ENCODE peak calls at places on chromosomes 13 and 19, in six cellular contexts. U is GM23338, L is Peyer's patch, H is fibroblast of lung, Z is NB4, D is fibroblast of mammary gland. O is an unnamed sample.

GRCh38 chr13:40350283-40350992 is 316.0 kb downstream of the FOXO1 start:
- DNase-seq in U (no peak), L (no peak), H (peak; percentile 20), Z (no peak), D (peak; percentile 54), O (peak; percentile 65)

GRCh38 chr13:34719060-34719875 is 222.8 kb upstream of the NBEA start:
- DNase-seq in U (no peak), L (no peak), H (peak; percentile 7), Z (no peak), D (no peak), O (no peak)

GRCh38 chr19:15418112-15418587 is 638 bp downstream of the AKAP8L start:
- DNase-seq in U (no peak), L (no peak), H (peak; percentile 36), Z (no peak), D (peak; percentile 17), O (peak; percentile 46)

GRCh38 chr19:35247526-35248309 is 1.1 kb upstream of the LSR start:
- DNase-seq in U (peak; percentile 99), L (peak; percentile 72), H (no peak), Z (no peak), D (no peak), O (peak; percentile 6)

GRCh38 chr19:2015611-2015950 is at the start of gene BTBD2:
- DNase-seq in U (peak; percentile 70), L (peak; percentile 45), H (peak; percentile 84), Z (peak; percentile 58), D (peak; percentile 90), O (peak; percentile 84)

GRCh38 chr13:83048419-83048818 is 833.9 kb downstream of the SLITRK1 start:
- DNase-seq in U (no peak), L (no peak), H (peak; percentile 17), Z (no peak), D (peak; percentile 25), O (no peak)

GRCh38 chr13:98990701-98991100 is 12.8 kb upstream of the DOCK9 start:
- DNase-seq in U (peak; percentile 65), L (no peak), H (peak; percentile 78), Z (no peak), D (no peak), O (no peak)

GRCh38 chr13:99151516-99151915 is 49.1 kb upstream of the UBAC2 start:
- DNase-seq in U (no peak), L (no peak), H (peak; percentile 83), Z (peak; percentile 53), D (peak; percentile 69), O (peak; percentile 44)

GRCh38 chr13:87274209-87274819 is 396.9 kb upstream of the SLITRK5 start:
- DNase-seq in U (peak; percentile 89), L (no peak), H (peak; percentile 32), Z (peak; percentile 66), D (peak; percentile 42), O (no peak)

GRCh38 chr19:5339470-5339949 is 1.1 kb downstream of the PTPRS start:
- DNase-seq in U (no peak), L (no peak), H (no peak), Z (no peak), D (no peak), O (no peak)

GRCh38 chr13:101624981-101625380 is 172.5 kb downstream of the ITGBL1 start:
- DNase-seq in U (no peak), L (no peak), H (no peak), Z (no peak), D (no peak), O (no peak)

GRCh38 chr19:2478324-2478755 is 2.4 kb downstream of the GADD45B start:
- DNase-seq in U (peak; percentile 78), L (peak; percentile 76), H (peak; percentile 72), Z (peak; percentile 95), D (peak; percentile 72), O (peak; percentile 74)

GRCh38 chr13:98447881-98448641 is 128.8 kb downstream of the STK24 start:
- DNase-seq in U (peak; percentile 95), L (peak; percentile 72), H (no peak), Z (peak; percentile 37), D (peak; percentile 31), O (peak; percentile 59)

GRCh38 chr13:113845055-113845454 is 18.8 kb downstream of the GAS6 start:
- DNase-seq in U (no peak), L (no peak), H (no peak), Z (no peak), D (no peak), O (no peak)

GRCh38 chr13:41606646-41607045 is 149.3 kb downstream of the RGCC start:
- DNase-seq in U (no peak), L (no peak), H (no peak), Z (no peak), D (no peak), O (no peak)

GRCh38 chr13:74696148-74696922 is 562.1 kb upstream of the KLF12 start:
- DNase-seq in U (peak; percentile 4), L (no peak), H (no peak), Z (no peak), D (no peak), O (no peak)

GRCh38 chr13:60226507-60226906 is 62.8 kb upstream of the DIAPH3 start:
- DNase-seq in U (peak; percentile 51), L (no peak), H (peak; percentile 14), Z (peak; percentile 36), D (peak; percentile 35), O (peak; percentile 16)

GRCh38 chr19:38280030-38280921 is 15.9 kb downstream of the SPINT2 start:
- DNase-seq in U (no peak), L (no peak), H (no peak), Z (no peak), D (no peak), O (no peak)

GRCh38 chr19:35757231-35757748 is 461 bp upstream of the HSPB6 start:
- DNase-seq in U (peak; percentile 52), L (peak; percentile 31), H (peak; percentile 96), Z (peak; percentile 74), D (peak; percentile 98), O (peak; percentile 98)

GRCh38 chr13:21113851-21114306 is 52.5 kb upstream of the LATS2 start:
- DNase-seq in U (peak; percentile 13), L (no peak), H (no peak), Z (no peak), D (no peak), O (no peak)

GRCh38 chr19:41774515-41774980 is 19.2 kb downstream of the CEACAM6 start:
- DNase-seq in U (no peak), L (no peak), H (no peak), Z (no peak), D (no peak), O (no peak)

GRCh38 chr13:99384468-99384867 is 77.3 kb upstream of the GPR183 start:
- DNase-seq in U (no peak), L (no peak), H (no peak), Z (no peak), D (no peak), O (no peak)

GRCh38 chr13:114077121-114077937 is 55.1 kb downstream of the RASA3 start:
- DNase-seq in U (no peak), L (no peak), H (no peak), Z (no peak), D (no peak), O (no peak)

GRCh38 chr19:46621191-46622117 is 3.4 kb downstream of the PTGIR start:
- DNase-seq in U (peak; percentile 62), L (no peak), H (no peak), Z (no peak), D (no peak), O (no peak)
- TF ChIP-seq CTCF in U (peak; percentile 55), L (no peak), H (no peak), Z (peak; percentile 61), D (no peak), O (peak; percentile 13)

DNA sequence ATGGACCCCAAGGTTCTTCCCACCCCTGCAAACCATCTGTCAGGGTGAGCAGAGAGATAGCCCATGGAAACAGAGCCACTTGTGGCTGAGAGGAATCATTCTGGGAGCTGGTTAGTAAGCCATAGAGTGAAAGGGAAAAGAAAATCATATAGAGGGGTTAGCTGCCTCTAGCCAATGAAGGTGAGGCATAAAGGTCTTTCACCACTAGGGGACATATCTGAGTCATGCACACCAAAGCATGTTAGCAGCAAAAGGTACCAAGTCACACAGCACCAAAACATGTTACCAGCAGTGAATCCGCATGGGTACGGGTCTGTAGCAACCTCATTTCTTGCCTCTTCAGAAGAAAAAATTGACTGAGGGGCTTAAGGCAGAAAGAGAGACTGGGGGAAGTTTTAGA is 76.7 kb upstream of the ZNF43 start:
- DNase-seq in U (peak; percentile 15), L (no peak), H (no peak), Z (peak; percentile 33), D (no peak), O (no peak)
- H3K4me3 ChIP-seq in U (no peak overlapping the region), L (no peak overlapping the region), H (no peak overlapping the region), Z (no peak overlapping the region), D (no peak overlapping the region), O (no peak overlapping the region)

GRCh38 chr13:78409172-78409571 is 194.2 kb downstream of the POU4F1 start:
- DNase-seq in U (peak; percentile 38), L (no peak), H (no peak), Z (no peak), D (no peak), O (no peak)
- TF ChIP-seq CTCF in U (peak; percentile 53), L (no peak), H (no peak), Z (no peak), D (no peak), O (no peak)

GRCh38 chr13:96994849-96995243 is 570 bp upstream of the OXGR1 start:
- DNase-seq in U (peak; percentile 22), L (no peak), H (no peak), Z (no peak), D (no peak), O (no peak)
- H3K4me3 ChIP-seq in U (peak overlapping the region; percentile 50), L (no peak overlapping the region), H (no peak overlapping the region), Z (no peak overlapping the region), D (no peak overlapping the region), O (no peak overlapping the region)

GRCh38 chr19:489418-490196 is 6.7 kb upstream of the MADCAM1 start:
- DNase-seq in U (peak; percentile 72), L (no peak), H (peak; percentile 38), Z (no peak), D (peak; percentile 30), O (no peak)

GRCh38 chr19:485583-486236 is 10.6 kb upstream of the MADCAM1 start:
- DNase-seq in U (no peak), L (no peak), H (peak; percentile 36), Z (no peak), D (peak; percentile 71), O (peak; percentile 69)

GRCh38 chr19:492091-492531 is 4.2 kb upstream of the MADCAM1 start:
- DNase-seq in U (peak; percentile 44), L (no peak), H (no peak), Z (no peak), D (no peak), O (no peak)

GRCh38 chr19:491146-491741 is 5.0 kb upstream of the MADCAM1 start:
- DNase-seq in U (peak; percentile 48), L (no peak), H (no peak), Z (no peak), D (no peak), O (peak; percentile 51)

GRCh38 chr19:488505-489417 is 7.5 kb upstream of the MADCAM1 start:
- DNase-seq in U (peak; percentile 96), L (peak; percentile 92), H (peak; percentile 93), Z (peak; percentile 92), D (peak; percentile 89), O (peak; percentile 96)
- TF ChIP-seq CTCF in U (no peak), L (no peak), H (no peak), Z (no peak), D (no peak), O (no peak)

GRCh38 chr19:6685962-6686627 is 16.1 kb upstream of the TNFSF14 start:
- DNase-seq in U (no peak), L (no peak), H (no peak), Z (no peak), D (no peak), O (no peak)
- H3K4me3 ChIP-seq in U (no peak overlapping the region), L (no peak overlapping the region), H (no peak overlapping the region), Z (no peak overlapping the region), D (no peak overlapping the region), O (no peak overlapping the region)

O was measured in foreskin fibroblast.